ENCODE peak calls at places on chromosomes 3 and 15, in ten cellular contexts. O, D, H, B, R, P, W, U, S and X are unnamed samples. For H3K4me1, the result is how much of the 10 kb centered on the place peaks cover.

GRCh38 chr3:185807455-185808068 is 17.3 kb downstream of the IGF2BP2 start:
- DNase-seq in R (no peak), O (peak), S (peak), H (no peak), B (peak), W (no peak), U (peak), D (no peak), P (no peak), X (peak)

GRCh38 chr15:61613729-61614128 is 384.6 kb upstream of the RORA start:
- DNase-seq in B (no peak), D (no peak), P (no peak), H (no peak), U (peak), S (no peak), R (no peak), O (no peak), W (no peak), X (no peak)

GRCh38 chr3:10464068-10464434 is 41.3 kb downstream of the ATP2B2 start:
- DNase-seq in H (peak), W (no peak), R (no peak), O (no peak), S (no peak), B (no peak), U (no peak), P (no peak), D (no peak), X (no peak)

GRCh38 chr15:77811270-77811669 is 178.6 kb upstream of the LINGO1 start:
- DNase-seq in R (no peak), U (no peak), O (no peak), B (no peak), P (no peak), W (no peak), D (no peak), H (no peak), S (no peak), X (no peak)

GRCh38 chr3:173862701-173863100 is 465.2 kb downstream of the NLGN1 start:
- DNase-seq in W (no peak), R (no peak), U (no peak), O (no peak), H (no peak), D (no peak), S (no peak), B (no peak), P (no peak), X (no peak)

GRCh38 chr3:101809178-101810022 is 30.4 kb downstream of the NXPE3 start:
- DNase-seq in W (no peak), H (no peak), O (peak), U (no peak), B (peak), S (no peak), P (no peak), D (no peak), R (peak), X (peak)

GRCh38 chr15:65377105-65377975 is 462 bp downstream of the IGDCC3 start:
- DNase-seq in W (no peak), U (peak), S (peak), O (peak), P (no peak), R (peak), B (no peak), D (peak), H (no peak), X (no peak)

GRCh38 chr3:39285333-39285732 is 5.5 kb upstream of the CX3CR1 start:
- DNase-seq in O (no peak), D (no peak), S (no peak), W (no peak), U (no peak), P (no peak), B (no peak), R (no peak), H (no peak), X (no peak)

GRCh38 chr3:52193059-52193458 is 4.9 kb upstream of the ALAS1 start:
- DNase-seq in O (no peak), P (no peak), D (peak), B (peak), S (no peak), R (no peak), W (no peak), U (peak), H (peak), X (no peak)

GRCh38 chr3:63328386-63328785 is 50.3 kb downstream of the SYNPR start:
- DNase-seq in R (no peak), H (no peak), S (peak), B (peak), D (no peak), W (no peak), O (no peak), P (no peak), U (peak), X (peak)

GRCh38 chr3:167653750-167654149 is at the start of gene WDR49:
- DNase-seq in H (no peak), D (no peak), U (no peak), S (no peak), R (no peak), P (no peak), B (no peak), O (peak), W (no peak), X (no peak)

GRCh38 chr3:68878322-68878721 is 54.0 kb downstream of the TAFA4 start:
- DNase-seq in W (no peak), D (no peak), H (no peak), P (no peak), S (peak), B (peak), U (no peak), R (peak), O (peak), X (peak)

DNA sequence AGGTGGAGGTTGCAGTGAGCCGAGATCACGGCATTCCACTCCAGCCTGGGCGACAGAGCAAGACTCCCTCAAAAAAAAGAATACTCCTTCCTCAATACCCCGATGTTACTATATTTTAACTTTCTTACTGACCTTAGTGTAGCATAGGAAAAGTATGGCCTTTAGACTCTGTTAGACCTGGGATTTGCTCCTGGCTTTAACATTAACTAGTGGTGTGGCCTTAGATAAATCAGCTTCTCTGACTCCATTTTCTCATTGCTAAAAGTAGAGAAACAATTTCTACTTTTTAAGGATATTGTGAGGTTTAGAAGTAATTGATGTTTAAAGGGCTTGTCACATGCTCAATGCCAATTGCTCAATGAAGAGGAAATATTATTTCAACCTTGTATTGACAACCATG is 7.6 kb upstream of the IL1RAP start:
- DNase-seq in P (no peak), W (no peak), O (no peak), U (no peak), D (no peak), R (no peak), B (no peak), H (no peak), S (no peak), X (no peak)
- H3K27ac ChIP-seq in P (no peak), W (no peak), O (no peak), U (no peak), D (no peak), R (no peak), B (no peak), H (no peak), S (no peak), X (no peak)

DNA sequence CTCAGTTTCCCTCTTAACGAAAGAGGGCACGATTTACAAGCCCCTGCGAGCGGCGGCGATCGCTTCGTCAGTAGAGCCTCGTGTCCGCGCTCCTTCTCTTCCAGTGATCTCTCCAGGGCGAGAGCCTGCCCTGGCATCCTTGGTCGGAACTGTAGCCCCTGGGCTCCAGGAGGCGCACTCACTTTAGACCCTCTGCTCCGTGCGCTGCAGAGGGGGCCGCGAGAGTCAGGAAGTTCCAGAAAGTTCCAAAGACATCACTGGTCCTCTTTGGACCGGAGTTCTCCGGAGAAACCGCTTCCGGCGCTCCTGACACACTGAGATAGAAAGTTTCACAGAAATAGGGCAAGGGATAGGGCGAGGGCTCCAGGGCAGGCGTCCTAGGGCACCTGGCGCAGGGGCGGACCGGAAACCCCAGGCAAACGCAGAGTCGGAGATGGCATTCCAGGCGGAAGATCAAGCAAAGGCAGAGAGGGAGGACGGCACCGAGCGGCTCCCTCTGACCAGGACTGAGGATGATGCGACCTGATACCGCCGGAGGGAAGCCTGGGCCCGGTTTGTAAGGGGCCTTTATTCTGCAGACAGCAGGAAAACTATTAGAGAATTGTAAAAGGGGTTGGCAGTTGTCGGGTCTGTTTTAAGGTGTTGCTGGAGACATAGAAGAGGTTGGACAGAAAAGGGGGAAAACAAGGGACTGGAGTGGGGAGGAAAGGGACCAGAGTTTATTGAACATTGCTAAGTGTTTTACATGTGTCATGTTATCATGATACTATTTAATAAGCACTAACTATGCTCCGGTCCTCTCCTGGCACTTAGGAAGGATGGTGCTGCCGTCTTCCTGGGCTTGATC is 1.3 kb upstream of the CPEB1 start:
- DNase-seq in O (peak), U (no peak), B (no peak), H (no peak), S (no peak), W (no peak), P (no peak), R (peak), D (no peak), X (no peak)
- TF ChIP-seq CTCF in O (peak), U (no peak), B (no peak), H (no peak), S (no peak), W (no peak), P (no peak), R (no peak), D (no peak), X (no peak)

DNA sequence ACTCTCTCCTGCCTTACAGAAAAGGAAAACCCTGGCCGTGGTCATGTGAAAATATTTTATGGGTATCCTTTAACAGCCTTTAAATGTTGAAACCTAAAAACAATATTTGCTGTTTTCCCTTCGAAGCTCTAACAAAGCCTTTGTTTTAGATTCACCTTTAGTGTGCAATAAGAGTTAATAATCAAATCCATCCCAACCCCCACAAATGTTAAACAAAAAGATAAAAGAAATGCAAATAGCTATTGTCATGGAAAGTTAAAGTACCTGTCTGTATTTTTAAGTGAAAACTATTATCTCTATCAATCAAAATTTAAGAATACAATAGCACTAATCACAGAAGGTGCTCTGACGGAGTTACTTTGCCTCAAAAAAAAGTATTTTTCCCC is 279.3 kb downstream of the FOXP1 start:
- DNase-seq in P (no peak), R (no peak), W (no peak), D (no peak), O (no peak), S (no peak), H (no peak), U (no peak), B (no peak), X (no peak)
- H3K4me1 ChIP-seq in P (under half), R (under half), W (half or more), D (under half), O (half or more), S (under half), H (under half), U (under half), B (under half), X (under half)

DNA sequence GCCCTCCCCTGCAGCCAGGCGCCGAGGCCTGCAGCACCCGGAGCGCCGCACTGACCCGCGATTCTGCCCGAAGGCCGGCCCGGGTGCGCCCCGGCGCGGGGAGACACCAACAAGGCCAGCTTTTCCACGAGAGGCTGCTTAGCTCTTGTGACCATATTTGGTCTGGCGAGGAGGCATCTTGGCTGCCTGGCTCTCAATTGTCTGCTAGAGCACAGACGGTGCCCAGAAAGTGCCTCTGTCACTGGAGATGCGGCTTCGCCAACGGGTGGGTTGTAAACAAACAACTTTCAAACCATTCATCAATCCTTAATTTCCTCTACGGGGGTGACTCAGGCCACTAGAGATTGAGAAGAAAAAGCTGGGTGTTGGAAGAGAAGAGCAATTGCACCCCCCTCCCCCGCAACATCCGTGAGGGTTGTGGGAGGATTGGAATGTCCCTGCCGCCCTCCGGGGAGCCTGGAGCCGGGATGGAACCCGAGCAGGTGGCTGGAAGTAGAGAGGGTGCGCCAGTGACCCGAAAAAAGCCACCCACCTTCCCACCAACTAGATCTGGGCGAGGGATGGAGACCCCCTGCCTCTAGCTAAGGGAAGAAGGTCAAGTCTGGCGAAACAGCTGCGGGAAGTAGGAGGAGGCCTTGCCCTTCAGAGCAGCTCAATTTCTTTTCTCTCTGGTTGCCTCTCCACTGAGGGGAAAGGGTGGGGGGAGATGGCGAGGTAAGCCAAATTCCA is 783 bp upstream of the WWTR1 start:
- DNase-seq in B (peak), R (peak), S (peak), D (peak), P (peak), H (peak), U (peak), O (peak), W (peak), X (peak)
- H3K27ac ChIP-seq in B (peak), R (peak), S (peak), D (peak), P (peak), H (peak), U (peak), O (peak), W (peak), X (peak)

DNA sequence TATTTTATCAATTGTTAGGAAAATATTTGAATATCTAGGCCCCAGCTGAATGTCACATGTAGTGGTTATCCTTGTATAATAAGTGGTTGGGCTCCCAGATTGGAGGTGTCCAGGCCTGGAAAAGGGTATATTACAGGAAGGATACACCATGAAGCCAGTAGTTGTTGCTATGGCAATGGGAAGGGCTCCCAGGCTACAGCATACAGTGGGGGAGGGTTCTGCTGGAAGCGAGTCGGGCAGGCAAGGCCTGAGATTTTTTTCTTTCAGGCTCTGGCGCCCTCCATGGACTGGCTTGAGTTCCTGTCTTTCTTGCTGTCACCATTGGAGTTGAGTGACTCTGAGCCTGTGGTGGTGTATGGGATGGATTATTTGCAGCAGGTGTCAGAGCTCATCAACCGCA is 8.9 kb downstream of the ECE2 start:
- DNase-seq in B (peak), H (no peak), U (peak), S (peak), W (no peak), D (no peak), R (peak), P (peak), O (peak), X (peak)
- TF ChIP-seq CTCF in B (peak), H (no peak), U (peak), S (peak), W (no peak), D (no peak), R (peak), P (no peak), O (peak), X (peak)

GRCh38 chr3:157156844-157157635 is 2.9 kb downstream of the CCNL1 start:
- DNase-seq in D (no peak), B (peak), R (no peak), P (no peak), H (no peak), O (peak), U (no peak), W (no peak), S (no peak), X (no peak)
- H3K4me1 ChIP-seq in D (under half), B (under half), R (under half), P (half or more), H (half or more), O (under half), U (under half), W (half or more), S (under half), X (half or more)